ENCODE peak calls at places on chromosome 2, in six cellular contexts. W is left ventricle myocardium inferior, Q is tibial nerve, R is astrocyte, N is H9, C is suprapubic skin. J is an unnamed sample.

GRCh38 chr2:233764264-233764663 is 4.2 kb downstream of the UGT1A1 start:
- DNase-seq in Q (no peak), W (no peak), C (no peak), R (peak; percentile 78), N (no peak), J (no peak)

GRCh38 chr2:7744827-7745226 is 827.6 kb downstream of the RNF144A start:
- DNase-seq in N (no peak), R (peak; percentile 3), W (no peak), Q (no peak), C (no peak), J (no peak)

GRCh38 chr2:176638167-176639015 is 369.1 kb downstream of the MTX2 start:
- DNase-seq in N (peak; percentile 57), W (peak; percentile 62), Q (peak; percentile 57), C (peak; percentile 86), R (peak; percentile 33), J (peak; percentile 76)

GRCh38 chr2:191178806-191179514 is 28.2 kb upstream of the STAT4 start:
- DNase-seq in R (no peak), Q (peak; percentile 87), C (peak; percentile 82), N (no peak), W (peak; percentile 52), J (peak; percentile 89)

GRCh38 chr2:120958623-120959366 is 223.1 kb downstream of the GLI2 start:
- DNase-seq in C (no peak), R (no peak), Q (no peak), N (peak; percentile 83), W (no peak), J (no peak)

GRCh38 chr2:238631491-238632180 is 204.9 kb downstream of the ASB1 start:
- DNase-seq in W (no peak), C (no peak), R (no peak), N (no peak), Q (no peak), J (no peak)

GRCh38 chr2:54606393-54606973 is 117.0 kb upstream of the EML6 start:
- DNase-seq in Q (no peak), C (no peak), R (no peak), N (no peak), W (peak; percentile 55), J (no peak)

GRCh38 chr2:44954902-44955592 is 13.5 kb downstream of the SIX3 start:
- DNase-seq in W (no peak), C (no peak), Q (no peak), R (no peak), N (no peak), J (no peak)

GRCh38 chr2:231227309-231228162 is 29.1 kb downstream of the ARMC9 start:
- DNase-seq in Q (peak; percentile 79), C (no peak), N (peak; percentile 72), W (no peak), R (peak; percentile 53), J (peak; percentile 70)

GRCh38 chr2:205496370-205496769 is 185.9 kb upstream of the NRP2 start:
- DNase-seq in Q (no peak), C (no peak), R (no peak), N (no peak), W (no peak), J (no peak)

GRCh38 chr2:47108638-47109372 is 46.3 kb downstream of the STPG4 start:
- DNase-seq in R (no peak), N (no peak), W (no peak), C (no peak), Q (no peak), J (no peak)

GRCh38 chr2:17557596-17557995 is 17.1 kb downstream of the VSNL1 start:
- DNase-seq in R (no peak), C (no peak), N (no peak), Q (no peak), W (no peak), J (no peak)

GRCh38 chr2:67733517-67733916 is 329.3 kb downstream of the C1D start:
- DNase-seq in C (no peak), Q (no peak), W (no peak), N (peak; percentile 69), R (no peak), J (no peak)

GRCh38 chr2:529425-529824 is 147.8 kb downstream of the TMEM18 start:
- DNase-seq in W (no peak), N (no peak), C (no peak), R (no peak), Q (no peak), J (no peak)

GRCh38 chr2:71880287-71880686 is 267.4 kb downstream of the CYP26B1 start:
- DNase-seq in Q (no peak), C (peak; percentile 40), N (no peak), R (no peak), W (no peak), J (no peak)

GRCh38 chr2:105129722-105130232 is 91.9 kb downstream of the MRPS9 start:
- DNase-seq in W (no peak), C (no peak), Q (no peak), N (no peak), R (no peak), J (no peak)

GRCh38 chr2:206797376-206797775 is 32.0 kb downstream of the FASTKD2 start:
- DNase-seq in N (no peak), W (no peak), Q (no peak), R (no peak), C (no peak), J (no peak)

GRCh38 chr2:25029183-25029554 is 12.7 kb upstream of the EFR3B start:
- DNase-seq in N (no peak), Q (no peak), C (no peak), R (no peak), W (no peak), J (no peak)

GRCh38 chr2:96157649-96158553 is 12.7 kb upstream of the DUSP2 start:
- DNase-seq in N (no peak), R (no peak), Q (no peak), W (no peak), C (no peak), J (no peak)

GRCh38 chr2:232328038-232328435 is 50.5 kb upstream of the ALPP start:
- DNase-seq in W (no peak), C (no peak), R (no peak), N (peak; percentile 30), Q (no peak), J (no peak)

GRCh38 chr2:128350736-128351135 is 32.1 kb upstream of the HS6ST1 start:
- DNase-seq in C (no peak), W (no peak), Q (no peak), R (no peak), N (no peak), J (no peak)

GRCh38 chr2:111134082-111134481 is 13.4 kb downstream of the BCL2L11 start:
- DNase-seq in W (no peak), N (no peak), Q (no peak), R (no peak), C (no peak), J (no peak)
- H3K4me1 ChIP-seq in W (peaks cover 44% of the 10 kb centered on the region), N (no peaks in the 10 kb centered on the region), Q (no peaks in the 10 kb centered on the region), R (peaks cover 11% of the 10 kb centered on the region), C (peaks cover 13% of the 10 kb centered on the region), J (peaks cover 15% of the 10 kb centered on the region)

GRCh38 chr2:73223821-73224220 is 9.2 kb downstream of the PRADC1 start:
- DNase-seq in C (no peak), N (no peak), W (no peak), Q (no peak), R (no peak), J (no peak)

GRCh38 chr2:73225513-73226360 is 7.3 kb downstream of the PRADC1 start:
- DNase-seq in Q (no peak), N (no peak), R (no peak), C (no peak), W (no peak), J (no peak)

GRCh38 chr2:73232471-73233153 is 427 bp downstream of the PRADC1 start:
- DNase-seq in R (no peak), C (no peak), N (no peak), Q (no peak), W (no peak), J (no peak)

GRCh38 chr2:73228631-73229030 is 4.4 kb downstream of the PRADC1 start:
- DNase-seq in N (no peak), R (no peak), Q (no peak), C (no peak), W (no peak), J (no peak)

DNA sequence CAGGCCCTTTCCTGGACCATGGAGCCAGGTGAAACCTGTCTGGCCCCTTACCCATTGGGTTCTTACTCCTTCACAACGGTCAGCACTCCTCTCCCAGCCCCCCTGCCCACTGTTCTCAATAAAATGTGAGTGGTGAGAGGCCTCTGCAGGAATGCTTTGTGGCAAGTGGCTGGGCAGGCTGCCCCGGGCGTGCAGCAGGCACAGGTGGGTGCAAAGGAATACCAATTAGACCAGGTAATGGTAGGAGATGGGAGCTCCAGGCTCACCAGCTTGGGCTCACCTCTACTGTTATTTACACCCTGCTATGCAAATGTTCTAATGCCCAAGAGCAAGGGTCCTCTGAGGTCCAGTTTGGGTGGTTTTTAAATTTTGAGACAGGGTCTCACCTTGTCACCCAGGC is 6.0 kb downstream of the PRADC1 start:
- DNase-seq in R (no peak), C (no peak), Q (no peak), W (no peak), N (no peak), J (no peak)
- H3K4me1 ChIP-seq in R (no peaks in the 10 kb centered on the region), C (no peaks in the 10 kb centered on the region), Q (no peaks in the 10 kb centered on the region), W (peaks cover 19% of the 10 kb centered on the region), N (no peaks in the 10 kb centered on the region), J (no peaks in the 10 kb centered on the region)

DNA sequence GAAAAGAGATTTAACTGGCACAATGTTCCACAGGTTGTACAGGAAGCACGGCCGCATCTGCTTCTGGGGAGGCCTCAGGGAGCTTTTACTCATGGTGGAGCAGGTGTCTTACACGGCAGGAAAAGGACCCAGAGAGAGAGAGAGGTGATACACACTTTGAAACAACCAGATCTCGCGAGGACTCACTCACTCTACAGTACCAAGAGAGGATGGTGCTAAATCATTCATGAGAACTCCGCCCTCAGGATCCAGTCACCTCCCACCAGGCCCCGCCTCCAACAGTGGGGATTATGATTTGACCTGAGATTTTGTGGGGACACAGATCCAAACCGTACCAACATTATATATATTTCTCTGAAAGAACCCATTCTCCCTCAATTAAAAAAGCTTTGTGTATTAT is 79.7 kb upstream of the DOCK10 start:
- DNase-seq in C (no peak), R (no peak), Q (no peak), W (no peak), N (no peak), J (no peak)
- H3K4me1 ChIP-seq in C (no peaks in the 10 kb centered on the region), R (peaks cover 5% of the 10 kb centered on the region), Q (no peaks in the 10 kb centered on the region), W (no peaks in the 10 kb centered on the region), N (peaks cover 3% of the 10 kb centered on the region), J (no peaks in the 10 kb centered on the region)

GRCh38 chr2:173191601-173192000 is 116.0 kb downstream of the MAP3K20 start:
- DNase-seq in W (no peak), N (peak; percentile 61), C (no peak), Q (no peak), R (peak; percentile 86), J (no peak)

GRCh38 chr2:173196080-173196479 is 120.4 kb downstream of the MAP3K20 start:
- DNase-seq in W (no peak), C (no peak), Q (no peak), R (no peak), N (peak; percentile 79), J (no peak)

GRCh38 chr2:173192071-173192470 is 116.4 kb downstream of the MAP3K20 start:
- DNase-seq in R (no peak), N (no peak), Q (no peak), W (no peak), C (no peak), J (no peak)

GRCh38 chr2:173195100-173195499 is 119.5 kb downstream of the MAP3K20 start:
- DNase-seq in C (no peak), W (no peak), R (no peak), N (no peak), Q (no peak), J (no peak)

DNA sequence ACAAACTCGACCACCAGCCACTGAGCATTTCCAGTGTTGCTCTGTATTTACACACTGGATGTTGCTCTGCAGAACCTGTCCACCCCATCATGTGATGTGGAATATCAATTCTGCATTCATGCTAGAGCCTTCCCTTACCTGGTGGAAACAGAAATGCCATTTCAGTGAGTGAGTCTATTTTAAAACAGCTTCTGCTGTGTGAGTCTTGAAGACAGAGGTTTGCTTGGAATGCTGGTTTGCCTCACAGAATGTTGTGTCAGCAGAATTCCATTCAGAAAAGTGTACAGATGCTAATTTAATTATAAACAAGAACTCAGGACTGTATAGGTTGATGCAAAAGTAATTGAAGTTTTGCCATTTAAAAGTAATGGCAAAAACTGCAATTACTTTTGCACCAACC is 118.3 kb downstream of the MAP3K20 start:
- DNase-seq in C (no peak), W (no peak), Q (no peak), R (peak; percentile 65), N (no peak), J (no peak)
- H3K4me1 ChIP-seq in C (peaks cover 7% of the 10 kb centered on the region), W (peaks cover 88% of the 10 kb centered on the region), Q (no peaks in the 10 kb centered on the region), R (peaks cover 11% of the 10 kb centered on the region), N (peaks cover 30% of the 10 kb centered on the region), J (peaks cover 60% of the 10 kb centered on the region)